ENCODE peak calls at places on chromosomes 13 and 19, in nine cellular contexts. H is breast epithelium, P is right lobe of liver, O is Peyer's patch, S is sigmoid colon, J is heart left ventricle, I is suprapubic skin, A is body of pancreas, R is vagina. D is an unnamed sample.

GRCh38 chr19:48554385-48555091 is 2.6 kb downstream of the SULT2B1 start:
- DNase-seq in I (no peak), O (no peak), R (no peak), J (no peak), S (no peak), A (no peak), H (no peak), P (no peak), D (no peak)

GRCh38 chr13:62387642-62388041 is 972.0 kb upstream of the PCDH20 start:
- DNase-seq in P (no peak), S (no peak), I (no peak), O (no peak), J (no peak), A (no peak), R (no peak), H (no peak), D (no peak)

GRCh38 chr19:53659292-53659691 is 27.5 kb downstream of the DPRX start:
- DNase-seq in S (no peak), R (no peak), P (peak), H (no peak), O (no peak), I (no peak), J (peak), A (no peak), D (no peak)

GRCh38 chr13:66691149-66691548 is 539.0 kb downstream of the PCDH9 start:
- DNase-seq in A (no peak), O (no peak), R (no peak), J (no peak), P (no peak), I (no peak), H (no peak), S (no peak), D (no peak)

GRCh38 chr13:44523176-44524017 is 52.7 kb downstream of the TSC22D1 start:
- DNase-seq in J (no peak), R (no peak), O (no peak), A (no peak), S (no peak), P (no peak), H (no peak), I (no peak), D (no peak)

GRCh38 chr19:45999653-46000121 is 4.4 kb downstream of the CCDC61 start:
- DNase-seq in S (no peak), R (no peak), H (no peak), O (no peak), J (no peak), I (no peak), A (no peak), P (no peak), D (no peak)

GRCh38 chr13:81795710-81796109 is 1454.8 kb upstream of the SPRY2 start:
- DNase-seq in H (no peak), J (no peak), R (no peak), O (no peak), P (no peak), I (no peak), S (no peak), A (no peak), D (no peak)

GRCh38 chr13:43905435-43906031 is 25.8 kb downstream of the LACC1 start:
- DNase-seq in P (no peak), R (no peak), A (peak), O (no peak), H (no peak), J (no peak), S (no peak), I (no peak), D (no peak)

GRCh38 chr13:40595693-40596092 is 70.7 kb downstream of the FOXO1 start:
- DNase-seq in P (no peak), A (no peak), R (no peak), I (no peak), O (no peak), J (no peak), H (no peak), S (no peak), D (no peak)

GRCh38 chr13:27336005-27336673 is 65.5 kb downstream of the RASL11A start:
- DNase-seq in P (no peak), I (no peak), S (no peak), R (no peak), H (no peak), A (no peak), O (no peak), J (no peak), D (no peak)

GRCh38 chr13:112210401-112210800 is 143.5 kb downstream of the SOX1 start:
- DNase-seq in P (no peak), I (no peak), A (no peak), J (no peak), S (no peak), H (no peak), R (no peak), O (no peak), D (no peak)

GRCh38 chr19:55005684-55006488 is 32.2 kb downstream of the GP6 start:
- DNase-seq in S (no peak), I (no peak), J (no peak), P (no peak), H (no peak), A (peak), O (no peak), R (no peak), D (no peak)

GRCh38 chr19:31289381-31289880 is 59.8 kb downstream of the TSHZ3 start:
- DNase-seq in S (peak), H (no peak), J (no peak), R (no peak), O (peak), A (no peak), P (no peak), I (no peak), D (peak)

GRCh38 chr13:71522976-71523517 is 344.0 kb downstream of the DACH1 start:
- DNase-seq in P (no peak), O (no peak), J (no peak), S (no peak), A (no peak), H (no peak), R (no peak), I (no peak), D (no peak)

GRCh38 chr13:65940720-65941119 is 1289.4 kb downstream of the PCDH9 start:
- DNase-seq in P (no peak), I (no peak), O (no peak), H (no peak), R (no peak), S (no peak), A (no peak), J (peak), D (no peak)

GRCh38 chr13:101941095-101941777 is 460.6 kb downstream of the FGF14 start:
- DNase-seq in A (no peak), R (no peak), P (no peak), J (no peak), O (no peak), H (no peak), I (no peak), S (no peak), D (no peak)

GRCh38 chr13:53126803-53127202 is 98.2 kb downstream of the OLFM4 start:
- DNase-seq in R (no peak), J (peak), P (no peak), O (no peak), H (no peak), I (no peak), S (peak), A (no peak), D (no peak)

GRCh38 chr13:45055902-45056648 is 64.2 kb upstream of the GTF2F2 start:
- DNase-seq in R (no peak), S (peak), O (no peak), A (no peak), I (no peak), H (no peak), J (no peak), P (no peak), D (no peak)

GRCh38 chr13:114000151-114001040 is 26.5 kb upstream of the C13orf46 start:
- DNase-seq in H (no peak), R (no peak), S (no peak), O (no peak), P (peak), J (peak), I (peak), A (no peak), D (peak)

GRCh38 chr13:90696254-90696653 is 651.2 kb upstream of the MIR17HG start:
- DNase-seq in A (no peak), O (no peak), P (no peak), S (no peak), R (no peak), J (no peak), H (no peak), I (no peak), D (no peak)

DNA sequence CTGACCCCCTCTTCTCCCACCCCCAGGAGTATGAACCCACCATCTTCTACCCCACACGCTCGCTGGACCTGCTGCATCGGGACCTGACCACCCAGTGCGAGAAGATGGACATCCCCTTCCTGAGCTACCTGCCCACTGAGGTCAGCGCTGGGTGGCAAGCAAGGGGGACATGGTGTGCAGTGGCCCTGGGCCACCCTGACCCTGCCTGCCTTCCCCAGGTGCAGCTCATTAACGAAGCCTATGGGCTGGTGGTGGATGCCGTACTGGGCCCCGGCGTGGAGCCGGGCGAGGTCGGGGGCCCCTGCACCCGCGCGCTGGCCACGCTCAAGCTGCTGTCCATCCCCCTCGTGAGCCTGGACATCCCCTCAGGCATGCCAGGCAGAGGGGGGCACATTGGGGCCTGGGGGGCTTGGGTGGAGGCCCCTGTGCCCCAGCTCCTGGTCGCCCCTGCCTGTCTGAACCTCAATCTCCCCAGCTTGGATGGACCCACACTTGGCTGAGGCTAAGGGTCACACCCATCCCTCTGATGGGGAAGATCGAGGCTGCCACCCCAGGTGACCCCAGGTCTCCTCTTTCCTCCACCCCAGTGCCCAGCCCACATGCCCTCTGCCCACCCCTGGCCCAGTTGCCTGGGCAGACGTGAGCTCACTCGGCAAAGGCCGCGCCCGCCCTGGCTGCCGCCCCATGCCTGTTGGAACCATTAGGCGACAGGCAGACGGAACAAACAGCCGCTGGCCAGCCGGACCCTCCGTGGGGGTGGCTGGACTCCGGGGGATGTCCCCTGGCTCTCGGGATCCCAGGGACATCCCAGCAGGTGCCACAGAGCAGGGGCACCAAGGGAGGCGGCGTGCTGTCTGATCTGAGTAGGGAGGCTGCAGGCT is 2.5 kb upstream of the CILP2 start:
- DNase-seq in P (no peak), R (no peak), H (no peak), I (no peak), O (no peak), A (no peak), S (no peak), J (no peak), D (peak)
- TF ChIP-seq POLR2A in P (no peak), R (no peak), H (no peak), I (no peak), O (no peak), A (no peak), S (no peak), J (no peak), D (no peak)

GRCh38 chr19:56106993-56107392 is 14.1 kb downstream of the ZNF787 start:
- DNase-seq in P (no peak), I (no peak), H (no peak), J (no peak), S (no peak), A (no peak), R (no peak), O (no peak), D (no peak)

GRCh38 chr19:56108447-56109195 is 12.5 kb downstream of the ZNF787 start:
- DNase-seq in O (no peak), P (peak), H (no peak), R (no peak), S (no peak), I (no peak), A (peak), J (peak), D (no peak)

GRCh38 chr19:56109216-56109615 is 11.9 kb downstream of the ZNF787 start:
- DNase-seq in R (no peak), H (no peak), S (no peak), P (no peak), I (no peak), O (no peak), A (no peak), J (peak), D (no peak)

GRCh38 chr19:56106397-56106849 is 14.7 kb downstream of the ZNF787 start:
- DNase-seq in H (no peak), S (no peak), R (no peak), O (no peak), I (no peak), J (no peak), A (no peak), P (peak), D (peak)

DNA sequence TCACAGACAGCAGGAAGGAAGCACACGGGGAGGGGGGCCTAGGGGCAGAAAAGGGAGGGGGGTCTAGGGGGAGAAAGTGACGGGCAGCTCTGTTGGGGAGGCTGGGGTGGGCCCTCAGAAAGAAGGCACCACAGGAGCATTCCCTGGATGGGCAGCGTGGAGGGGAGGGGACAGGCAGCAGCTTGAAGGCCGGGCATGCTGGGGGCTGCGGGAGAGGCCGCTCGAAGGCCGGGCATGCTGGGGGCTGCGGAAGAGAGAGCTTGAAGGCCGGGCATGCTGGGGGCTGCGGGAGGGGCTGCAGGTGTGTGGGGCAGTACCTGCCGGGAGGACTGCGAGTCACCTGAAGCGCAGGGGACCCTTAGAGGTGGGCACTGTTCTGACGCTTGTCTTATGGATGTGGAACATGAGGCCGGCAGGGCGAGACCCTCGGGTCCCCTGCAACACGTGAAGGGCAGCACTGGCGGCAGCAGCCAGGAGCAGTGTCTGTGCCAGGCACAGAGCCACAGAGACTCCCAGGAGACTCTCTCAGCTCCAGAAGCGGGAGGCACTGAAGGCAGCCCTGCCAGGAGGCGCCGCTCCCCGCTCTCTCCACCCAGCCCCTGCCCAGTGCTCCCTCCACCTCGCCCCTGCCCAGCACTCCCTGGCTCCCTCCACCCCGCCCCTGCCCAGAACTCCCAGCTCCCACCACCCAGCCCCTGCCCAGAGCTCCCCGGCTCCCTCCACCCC is 13.3 kb downstream of the ZNF787 start:
- DNase-seq in H (no peak), A (no peak), P (peak), R (no peak), S (peak), O (no peak), J (no peak), I (no peak), D (peak)
- TF ChIP-seq POLR2A in H (no peak), A (no peak), P (no peak), R (no peak), S (no peak), O (no peak), J (no peak), I (no peak), D (no peak)

GRCh38 chr19:36151144-36152051 is 849 bp downstream of the COX7A1 start:
- DNase-seq in J (peak), A (peak), P (no peak), H (no peak), R (no peak), S (peak), I (peak), O (no peak), D (peak)
- TF ChIP-seq POLR2A in J (peak), A (no peak), P (no peak), H (peak), R (peak), S (no peak), I (no peak), O (no peak), D (no peak)

GRCh38 chr13:23434431-23434830 is 929 bp upstream of the SACS start:
- DNase-seq in O (no peak), I (no peak), A (no peak), R (no peak), H (no peak), J (no peak), P (no peak), S (no peak), D (no peak)

GRCh38 chr13:23430664-23431063 is 2.8 kb downstream of the SACS start:
- DNase-seq in R (no peak), H (no peak), I (no peak), J (no peak), S (no peak), P (no peak), A (no peak), O (no peak), D (no peak)

GRCh38 chr13:23432589-23432988 is 913 bp downstream of the SACS start:
- DNase-seq in P (no peak), J (no peak), A (no peak), O (no peak), S (no peak), R (no peak), I (no peak), H (no peak), D (no peak)

GRCh38 chr13:23436680-23437079 is 3.2 kb upstream of the SACS start:
- DNase-seq in H (no peak), O (no peak), A (no peak), R (no peak), P (no peak), J (no peak), I (no peak), S (no peak), D (no peak)

DNA sequence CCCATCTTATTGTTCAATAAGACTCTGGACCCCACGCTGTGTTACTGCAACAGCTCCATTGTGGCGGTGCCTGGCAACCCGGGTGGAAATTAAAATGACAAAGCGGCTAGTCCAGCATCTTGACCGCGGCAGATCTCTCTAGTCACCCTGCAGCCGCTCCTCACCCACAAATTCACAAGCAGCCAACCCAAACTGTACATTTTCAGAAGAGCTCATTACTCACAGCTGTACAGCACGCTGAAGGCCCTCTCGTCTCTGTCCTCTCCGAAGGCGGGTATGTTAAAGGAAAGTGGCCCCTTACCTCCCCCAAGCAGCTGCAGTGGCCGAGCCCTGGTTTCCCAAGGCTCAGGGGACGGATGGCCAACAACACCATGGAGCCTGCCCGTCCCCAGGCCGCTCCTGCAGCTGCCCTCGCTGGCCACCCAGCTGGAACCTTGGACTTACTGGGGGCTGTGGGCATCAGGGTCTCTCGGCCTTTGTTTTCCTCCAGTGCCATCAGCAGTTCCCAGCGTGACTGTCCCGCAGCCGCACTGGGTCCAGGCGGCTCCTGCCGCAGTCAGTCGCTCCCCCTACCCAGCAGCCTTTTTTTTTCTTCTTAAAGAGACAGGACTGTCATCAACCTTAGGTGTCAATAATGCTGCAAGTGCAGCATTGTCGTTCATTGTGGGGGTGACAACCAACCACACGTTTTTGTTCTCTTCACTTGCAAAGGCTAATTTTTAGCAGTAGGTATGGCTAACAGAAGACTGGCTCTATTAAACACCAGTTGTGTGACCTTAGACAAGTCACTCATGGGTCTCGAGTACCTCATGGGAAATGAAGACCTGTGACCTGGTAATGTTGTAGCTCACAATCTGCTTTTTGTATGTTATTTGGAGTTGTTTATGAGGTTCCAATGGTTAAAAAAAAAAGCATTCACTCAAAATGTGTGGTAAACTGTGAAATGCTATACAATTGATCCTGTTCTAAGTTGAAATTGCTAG is at the start of gene SACS:
- DNase-seq in R (no peak), I (no peak), O (no peak), S (peak), P (no peak), H (no peak), A (peak), J (no peak), D (no peak)
- TF ChIP-seq POLR2A in R (no peak), I (no peak), O (no peak), S (no peak), P (no peak), H (no peak), A (peak), J (no peak), D (no peak)

DNA sequence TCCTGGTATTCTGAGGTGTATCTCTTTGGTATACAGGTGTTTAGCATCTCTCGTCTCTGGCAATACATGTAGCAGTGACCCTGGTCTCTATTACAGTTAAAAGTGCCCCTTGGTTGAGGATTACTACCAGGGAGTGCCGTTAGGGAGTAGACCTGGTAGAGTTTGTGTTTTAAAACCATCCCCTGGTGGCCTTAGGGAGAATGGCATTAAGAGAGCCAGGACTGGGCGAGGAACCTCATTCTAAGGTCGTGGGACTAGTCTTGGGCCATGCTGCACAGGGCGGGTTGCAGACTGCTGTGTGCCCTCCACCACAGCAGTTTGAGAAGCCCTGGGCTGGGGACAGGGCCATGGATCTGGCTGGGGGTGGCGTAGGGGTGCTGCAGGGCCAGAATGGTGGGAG is 35.0 kb downstream of the B3GLCT start:
- DNase-seq in S (no peak), P (no peak), A (no peak), R (no peak), J (no peak), H (no peak), I (no peak), O (no peak), D (no peak)
- TF ChIP-seq POLR2A in S (no peak), P (no peak), A (no peak), R (no peak), J (no peak), H (no peak), I (no peak), O (no peak), D (no peak)

GRCh38 chr19:12112238-12112637 is 27.9 kb downstream of the ZNF20 start:
- DNase-seq in O (no peak), R (no peak), I (no peak), A (no peak), S (no peak), J (no peak), P (no peak), H (no peak), D (no peak)
- TF ChIP-seq POLR2A in O (no peak), R (no peak), I (no peak), A (no peak), S (no peak), J (no peak), P (no peak), H (no peak), D (no peak)